ENCODE peak calls at places on chromosomes 2 and 18, in four cellular contexts. One of them, this sample, is unnamed.

GRCh38 chr2:28952806-28953190 is 28.3 kb upstream of the TOGARAM2 start:
- DNase-seq in tibial artery: no peak
- DNase-seq in IMR-90: no peak
- DNase-seq in A549: no peak
- DNase-seq in this sample: no peak

GRCh38 chr2:55620123-55620779 is 2.8 kb upstream of the PPP4R3B start:
- DNase-seq in tibial artery: no peak
- DNase-seq in IMR-90: peak; percentile 14
- DNase-seq in A549: no peak
- DNase-seq in this sample: no peak

GRCh38 chr2:223601932-223602676 is at the start of gene SCG2:
- DNase-seq in IMR-90: peak; percentile 96
- DNase-seq in A549: peak; percentile 64
- DNase-seq in tibial artery: peak; percentile 74
- DNase-seq in this sample: peak; percentile 71

GRCh38 chr2:2740238-2740775 is 409.2 kb upstream of the MYT1L start:
- DNase-seq in tibial artery: no peak
- DNase-seq in A549: no peak
- DNase-seq in IMR-90: no peak
- DNase-seq in this sample: no peak

GRCh38 chr2:19623488-19623887 is 265.1 kb upstream of the OSR1 start:
- DNase-seq in tibial artery: no peak
- DNase-seq in A549: no peak
- DNase-seq in IMR-90: peak; percentile 60
- DNase-seq in this sample: peak; percentile 63

GRCh38 chr18:23583071-23583865 is 3.0 kb downstream of the NPC1 start:
- DNase-seq in A549: no peak
- DNase-seq in tibial artery: no peak
- DNase-seq in IMR-90: no peak
- DNase-seq in this sample: no peak

GRCh38 chr2:207239754-207240494 is 74.2 kb upstream of the KLF7 start:
- DNase-seq in IMR-90: peak; percentile 74
- DNase-seq in A549: no peak
- DNase-seq in tibial artery: no peak
- DNase-seq in this sample: no peak

GRCh38 chr2:69945900-69946299 is 15.5 kb downstream of the ASPRV1 start:
- DNase-seq in A549: no peak
- DNase-seq in tibial artery: no peak
- DNase-seq in IMR-90: no peak
- DNase-seq in this sample: no peak

GRCh38 chr2:224909885-224910517 is 132.3 kb downstream of the DOCK10 start:
- DNase-seq in A549: peak; percentile 41
- DNase-seq in IMR-90: peak; percentile 73
- DNase-seq in tibial artery: peak; percentile 73
- DNase-seq in this sample: peak; percentile 83

GRCh38 chr2:213281156-213281555 is 3.1 kb upstream of the SPAG16 start:
- DNase-seq in IMR-90: peak; percentile 30
- DNase-seq in A549: no peak
- DNase-seq in tibial artery: no peak
- DNase-seq in this sample: no peak

GRCh38 chr2:238216651-238217184 is 13.2 kb upstream of the ILKAP start:
- DNase-seq in IMR-90: no peak
- DNase-seq in A549: no peak
- DNase-seq in tibial artery: no peak
- DNase-seq in this sample: no peak

GRCh38 chr2:200777275-200777674 is 34.4 kb upstream of the BZW1 start:
- DNase-seq in A549: peak; percentile 62
- DNase-seq in IMR-90: no peak
- DNase-seq in tibial artery: no peak
- DNase-seq in this sample: no peak

GRCh38 chr2:29847901-29848300 is 73.5 kb downstream of the ALK start:
- DNase-seq in IMR-90: no peak
- DNase-seq in tibial artery: no peak
- DNase-seq in A549: no peak
- DNase-seq in this sample: no peak

GRCh38 chr2:135097532-135098231 is 45.6 kb downstream of the RAB3GAP1 start:
- DNase-seq in IMR-90: no peak
- DNase-seq in A549: no peak
- DNase-seq in tibial artery: no peak
- DNase-seq in this sample: no peak

GRCh38 chr18:2686349-2686968 is 30.9 kb downstream of the SMCHD1 start:
- DNase-seq in A549: no peak
- DNase-seq in IMR-90: no peak
- DNase-seq in tibial artery: no peak
- DNase-seq in this sample: no peak

GRCh38 chr2:11713815-11714214 is 32.6 kb upstream of the LPIN1 start:
- DNase-seq in A549: no peak
- DNase-seq in IMR-90: no peak
- DNase-seq in tibial artery: no peak
- DNase-seq in this sample: no peak

GRCh38 chr18:73908323-73908722 is 239.3 kb downstream of the FBXO15 start:
- DNase-seq in tibial artery: no peak
- DNase-seq in IMR-90: peak; percentile 52
- DNase-seq in A549: no peak
- DNase-seq in this sample: peak; percentile 52

GRCh38 chr2:147356157-147356556 is 488.7 kb upstream of the ACVR2A start:
- DNase-seq in A549: no peak
- DNase-seq in tibial artery: no peak
- DNase-seq in IMR-90: no peak
- DNase-seq in this sample: no peak

GRCh38 chr2:240184198-240184590 is 43.7 kb upstream of the OTOS start:
- DNase-seq in tibial artery: no peak
- DNase-seq in A549: no peak
- DNase-seq in IMR-90: no peak
- DNase-seq in this sample: no peak

GRCh38 chr2:98486374-98486981 is 41.8 kb downstream of the INPP4A start:
- DNase-seq in A549: no peak
- DNase-seq in tibial artery: no peak
- DNase-seq in IMR-90: no peak
- DNase-seq in this sample: no peak

GRCh38 chr2:188326669-188327301 is 35.1 kb downstream of the GULP1 start:
- DNase-seq in IMR-90: peak; percentile 70
- DNase-seq in tibial artery: no peak
- DNase-seq in A549: no peak
- DNase-seq in this sample: no peak

GRCh38 chr2:75424936-75425619 is 135.7 kb downstream of the EVA1A start:
- DNase-seq in tibial artery: no peak
- DNase-seq in IMR-90: peak; percentile 18
- DNase-seq in A549: no peak
- DNase-seq in this sample: no peak

GRCh38 chr2:38233231-38233983 is 143.7 kb downstream of the ATL2 start:
- DNase-seq in IMR-90: peak; percentile 31
- DNase-seq in A549: no peak
- DNase-seq in tibial artery: peak; percentile 30
- DNase-seq in this sample: peak; percentile 8

GRCh38 chr2:204060896-204061640 is 124.5 kb downstream of the ICOS start:
- DNase-seq in tibial artery: no peak
- DNase-seq in IMR-90: no peak
- DNase-seq in A549: no peak
- DNase-seq in this sample: no peak

GRCh38 chr18:10101729-10102128 is 187.9 kb downstream of the VAPA start:
- DNase-seq in tibial artery: no peak
- DNase-seq in IMR-90: no peak
- DNase-seq in A549: no peak
- DNase-seq in this sample: no peak

GRCh38 chr2:11669454-11670291 is at the start of gene NTSR2:
- DNase-seq in A549: peak; percentile 49
- DNase-seq in IMR-90: peak; percentile 53
- DNase-seq in tibial artery: no peak
- DNase-seq in this sample: peak; percentile 66

GRCh38 chr18:48942554-48943261 is 8.1 kb downstream of the SMAD7 start:
- DNase-seq in IMR-90: peak; percentile 92
- DNase-seq in A549: peak; percentile 94
- DNase-seq in tibial artery: no peak
- DNase-seq in this sample: peak; percentile 84

GRCh38 chr18:58960946-58961722 is 96.5 kb downstream of the ZNF532 start:
- DNase-seq in tibial artery: no peak
- DNase-seq in IMR-90: no peak
- DNase-seq in A549: no peak
- DNase-seq in this sample: no peak

GRCh38 chr2:205357732-205358131 is 324.6 kb upstream of the NRP2 start:
- DNase-seq in tibial artery: no peak
- DNase-seq in A549: no peak
- DNase-seq in IMR-90: no peak
- DNase-seq in this sample: no peak

GRCh38 chr2:198114064-198114463 is 309.7 kb downstream of the PLCL1 start:
- DNase-seq in tibial artery: no peak
- DNase-seq in A549: no peak
- DNase-seq in IMR-90: no peak
- DNase-seq in this sample: no peak

GRCh38 chr2:240917009-240917683 is 11.0 kb downstream of the CROCC2 start:
- DNase-seq in tibial artery: peak; percentile 18
- DNase-seq in A549: no peak
- DNase-seq in IMR-90: no peak
- DNase-seq in this sample: no peak

GRCh38 chr2:95314964-95315611 is 17.9 kb downstream of the KCNIP3 start:
- DNase-seq in A549: peak; percentile 45
- DNase-seq in tibial artery: no peak
- DNase-seq in IMR-90: peak; percentile 7
- DNase-seq in this sample: peak; percentile 76

GRCh38 chr2:84701880-84702279 is 179.0 kb downstream of the TRABD2A start:
- DNase-seq in A549: no peak
- DNase-seq in IMR-90: peak; percentile 96
- DNase-seq in tibial artery: no peak
- DNase-seq in this sample: peak; percentile 20

GRCh38 chr2:88350641-88351601 is 101.6 kb downstream of the FOXI3 start:
- DNase-seq in A549: peak; percentile 52
- DNase-seq in IMR-90: peak; percentile 12
- DNase-seq in tibial artery: peak; percentile 23
- DNase-seq in this sample: peak; percentile 59

DNA sequence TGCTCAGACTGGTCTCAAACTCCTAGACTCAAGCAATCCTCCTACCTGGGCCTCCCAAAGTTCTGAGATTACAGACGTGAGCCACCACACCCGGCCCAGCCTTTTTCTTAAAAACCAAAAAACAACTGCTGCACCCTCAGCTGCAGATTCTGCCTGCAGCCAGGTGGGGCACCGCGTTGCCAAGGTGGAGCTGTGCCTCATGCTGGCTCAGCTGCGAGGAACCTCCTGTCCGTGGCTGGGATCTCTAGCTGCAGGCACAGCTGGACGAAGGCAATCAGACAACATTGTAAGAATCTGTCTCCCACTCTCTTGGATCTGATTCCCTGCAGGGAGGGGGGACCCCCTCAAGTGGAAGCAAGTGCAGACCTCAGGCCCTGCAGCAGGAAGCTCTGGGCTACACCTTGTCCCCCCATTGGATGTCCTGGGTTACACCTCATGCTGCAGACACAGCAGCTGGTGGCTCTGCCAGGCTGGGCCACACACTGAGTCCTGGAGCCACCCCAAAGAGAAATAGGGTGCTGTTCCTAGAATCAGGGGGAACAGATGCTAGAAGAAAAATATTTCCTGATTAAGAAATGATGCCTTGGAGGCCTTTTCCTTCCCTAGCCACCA is 24.1 kb downstream of the CIDEA start:
- DNase-seq in IMR-90: peak; percentile 13
- DNase-seq in A549: no peak
- DNase-seq in tibial artery: no peak
- DNase-seq in this sample: no peak
- TF ChIP-seq CTCF in IMR-90: peak; percentile 10
- TF ChIP-seq CTCF in A549: no peak
- TF ChIP-seq CTCF in tibial artery: no peak
- TF ChIP-seq CTCF in this sample: peak; percentile 18

DNA sequence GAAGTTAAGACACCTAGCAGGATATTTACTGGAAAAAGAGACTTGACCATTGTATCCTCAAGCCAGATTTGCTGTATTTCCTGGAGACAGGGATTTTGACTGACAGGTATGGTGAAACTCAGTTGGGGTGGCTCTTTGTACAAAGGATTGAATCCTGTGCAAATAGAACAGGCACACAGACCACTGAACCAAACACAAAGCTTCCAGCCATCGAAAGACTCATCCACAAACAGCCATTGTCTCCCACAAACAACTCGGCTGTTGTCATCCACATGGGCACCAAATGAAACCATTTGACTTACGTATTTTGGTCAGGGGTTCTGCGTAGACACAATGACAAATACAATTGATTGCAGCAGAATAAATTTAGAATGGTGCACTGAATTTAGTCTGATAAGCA is 15.9 kb downstream of the RNF152 start:
- DNase-seq in IMR-90: no peak
- DNase-seq in tibial artery: no peak
- DNase-seq in A549: no peak
- DNase-seq in this sample: no peak
- H3K27ac ChIP-seq in IMR-90: no peak overlapping the region
- H3K27ac ChIP-seq in tibial artery: no peak overlapping the region
- H3K27ac ChIP-seq in A549: no peak overlapping the region
- H3K27ac ChIP-seq in this sample: no peak overlapping the region

GRCh38 chr2:113406114-113406513 is 31.4 kb upstream of the ZNG1B start:
- DNase-seq in tibial artery: no peak
- DNase-seq in IMR-90: no peak
- DNase-seq in A549: no peak
- DNase-seq in this sample: no peak

GRCh38 chr2:113407446-113408099 is 29.9 kb upstream of the ZNG1B start:
- DNase-seq in tibial artery: no peak
- DNase-seq in A549: peak; percentile 32
- DNase-seq in IMR-90: peak; percentile 13
- DNase-seq in this sample: peak; percentile 35
- TF ChIP-seq CTCF in tibial artery: no peak
- TF ChIP-seq CTCF in A549: peak; percentile 58
- TF ChIP-seq CTCF in IMR-90: peak; percentile 16
- TF ChIP-seq CTCF in this sample: no peak

GRCh38 chr2:235005023-235005422 is 53.2 kb downstream of the SH3BP4 start:
- DNase-seq in tibial artery: no peak
- DNase-seq in A549: no peak
- DNase-seq in IMR-90: no peak
- DNase-seq in this sample: no peak
- H3K27ac ChIP-seq in tibial artery: no peak overlapping the region
- H3K27ac ChIP-seq in A549: peak overlapping the region; percentile 73
- H3K27ac ChIP-seq in IMR-90: peak overlapping the region; percentile 22
- H3K27ac ChIP-seq in this sample: no peak overlapping the region

GRCh38 chr2:17196380-17196779 is 321.9 kb downstream of the RAD51AP2 start:
- DNase-seq in tibial artery: no peak
- DNase-seq in A549: no peak
- DNase-seq in IMR-90: no peak
- DNase-seq in this sample: no peak
- TF ChIP-seq CTCF in tibial artery: no peak
- TF ChIP-seq CTCF in A549: no peak
- TF ChIP-seq CTCF in IMR-90: no peak
- TF ChIP-seq CTCF in this sample: no peak

GRCh38 chr2:43612944-43613343 is 17.1 kb upstream of the THADA start:
- DNase-seq in IMR-90: no peak
- DNase-seq in A549: no peak
- DNase-seq in tibial artery: no peak
- DNase-seq in this sample: no peak
- H3K27ac ChIP-seq in IMR-90: no peak overlapping the region
- H3K27ac ChIP-seq in A549: peak overlapping the region; percentile 55
- H3K27ac ChIP-seq in tibial artery: no peak overlapping the region
- H3K27ac ChIP-seq in this sample: no peak overlapping the region

GRCh38 chr18:678482-679182 is 21.2 kb downstream of the TYMS start:
- DNase-seq in tibial artery: no peak
- DNase-seq in IMR-90: no peak
- DNase-seq in A549: no peak
- DNase-seq in this sample: no peak
- TF ChIP-seq CTCF in tibial artery: no peak
- TF ChIP-seq CTCF in IMR-90: no peak
- TF ChIP-seq CTCF in A549: no peak
- TF ChIP-seq CTCF in this sample: no peak